ENCODE peak calls at places on chromosomes 5 and 9, in four cellular contexts. C is GM12878, S is H1, U is IMR-90. V is an unnamed sample.

GRCh38 chr9:114166606-114167572 is 11.6 kb downstream of the COL27A1 start:
- DNase-seq in U (no peak), S (no peak), C (no peak), V (no peak)

GRCh38 chr5:159825551-159826051 is 90.7 kb upstream of the ADRA1B start:
- DNase-seq in U (no peak), C (peak), S (no peak), V (no peak)

GRCh38 chr5:31889131-31889561 is 250.2 kb downstream of the PDZD2 start:
- DNase-seq in U (no peak), S (no peak), C (no peak), V (no peak)

GRCh38 chr9:19989213-19989612 is 200.4 kb upstream of the SLC24A2 start:
- DNase-seq in C (no peak), S (no peak), U (no peak), V (no peak)

GRCh38 chr9:87564706-87565335 is 67.2 kb downstream of the DAPK1 start:
- DNase-seq in S (no peak), U (no peak), C (no peak), V (no peak)

GRCh38 chr5:21685536-21685935 is 1167.6 kb downstream of the CDH12 start:
- DNase-seq in S (no peak), U (peak), C (no peak), V (no peak)

GRCh38 chr5:991472-992267 is 16.9 kb upstream of the NKD2 start:
- DNase-seq in U (no peak), S (no peak), C (no peak), V (no peak)

GRCh38 chr9:81430727-81431126 is 258.6 kb downstream of the TLE1 start:
- DNase-seq in S (no peak), C (no peak), U (peak), V (no peak)

GRCh38 chr5:76785493-76785892 is 33.3 kb upstream of the F2RL1 start:
- DNase-seq in C (no peak), S (no peak), U (peak), V (no peak)

GRCh38 chr9:126758916-126759576 is 45.8 kb upstream of the ZBTB43 start:
- DNase-seq in S (no peak), C (no peak), U (no peak), V (no peak)

GRCh38 chr5:149962040-149962439 is 1.5 kb downstream of the SLC26A2 start:
- DNase-seq in C (no peak), S (no peak), U (peak), V (peak)

GRCh38 chr9:98536542-98537173 is 172.1 kb downstream of the GABBR2 start:
- DNase-seq in C (peak), U (no peak), S (peak), V (peak)

GRCh38 chr9:92173318-92173717 is 58.1 kb upstream of the SPTLC1 start:
- DNase-seq in C (peak), U (no peak), S (no peak), V (no peak)

GRCh38 chr5:116576043-116576713 is 1.6 kb upstream of the SEMA6A start:
- DNase-seq in C (no peak), U (peak), S (peak), V (peak)

GRCh38 chr5:40832345-40832744 is 2.7 kb downstream of the RPL37 start:
- DNase-seq in U (peak), S (no peak), C (no peak), V (no peak)

DNA sequence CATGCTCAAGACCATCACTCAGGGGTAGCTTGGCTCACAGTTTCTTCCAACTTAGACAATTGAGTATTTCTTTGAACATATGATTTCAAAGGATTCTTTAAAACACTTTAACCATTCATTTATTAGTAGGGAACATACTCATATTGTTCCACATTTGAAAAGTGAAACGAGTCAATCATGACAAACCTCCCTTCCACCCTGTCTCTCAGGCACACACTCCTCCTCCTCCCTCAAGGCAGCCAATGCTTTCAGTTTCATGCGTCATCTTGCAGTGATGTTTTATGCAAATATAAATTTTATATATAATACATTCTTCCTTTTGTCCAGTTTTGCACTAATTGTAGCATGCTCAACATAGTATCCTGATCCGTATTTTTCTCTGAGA is 126.0 kb upstream of the BOD1 start:
- DNase-seq in U (no peak), C (peak), S (no peak), V (no peak)
- TF ChIP-seq CHD1 in U (no peak), C (no peak), S (no peak), V (no peak)

DNA sequence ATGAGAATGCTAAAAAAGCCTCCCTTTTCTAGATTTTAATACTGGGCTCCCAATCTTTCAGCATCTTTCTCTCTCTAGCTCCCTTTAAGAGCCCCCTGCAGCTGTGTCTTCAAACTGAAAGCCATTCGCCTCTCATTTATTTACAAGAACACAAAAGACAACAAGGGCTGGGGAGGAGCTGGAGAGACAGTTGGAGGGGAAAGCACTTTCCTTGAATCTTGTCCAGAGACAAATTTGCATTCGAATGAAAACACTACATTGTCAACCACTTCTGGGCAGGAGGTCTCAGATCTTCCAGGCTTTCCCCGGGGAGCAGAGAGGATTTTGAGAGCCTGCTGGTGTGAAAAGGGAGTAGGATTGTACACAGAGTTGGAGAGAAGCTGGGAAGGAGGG is 518.3 kb downstream of the CTNND2 start:
- DNase-seq in C (no peak), U (no peak), S (peak), V (no peak)
- TF ChIP-seq CHD1 in C (no peak), U (no peak), S (no peak), V (no peak)

DNA sequence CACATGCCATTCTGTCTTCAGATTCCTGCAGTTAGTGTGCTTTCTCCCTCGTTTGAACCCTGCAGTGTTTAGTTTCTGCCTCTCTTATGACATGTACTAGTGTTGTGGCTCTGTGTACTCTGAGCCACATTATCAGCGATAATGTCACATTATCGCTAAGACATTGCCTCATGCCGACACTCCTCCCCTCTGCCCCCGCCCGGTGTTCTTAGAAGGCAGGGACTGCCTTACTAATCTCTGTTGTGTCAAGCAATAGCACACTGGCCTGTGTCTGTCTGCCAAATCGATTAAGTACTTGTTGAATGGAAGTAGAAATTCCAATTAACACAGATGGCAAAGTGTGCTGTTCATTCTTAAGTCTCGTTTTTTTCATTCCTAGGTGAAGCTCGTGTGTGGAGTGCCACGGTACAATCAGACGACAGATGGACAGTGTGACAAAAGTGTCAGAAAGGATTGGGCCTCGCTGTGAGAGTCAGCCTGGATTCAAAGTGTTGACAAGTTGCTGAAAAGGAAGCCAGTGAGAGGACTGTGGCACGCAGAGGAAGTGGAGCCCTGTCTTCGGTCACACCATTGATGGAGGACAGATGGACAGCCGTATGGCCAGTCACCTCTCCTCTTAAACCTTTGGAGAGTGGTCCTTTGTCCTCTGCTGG is 10.5 kb downstream of the PIK3R1 start:
- DNase-seq in C (no peak), S (no peak), U (no peak), V (no peak)
- TF ChIP-seq CHD1 in C (no peak), S (no peak), U (no peak), V (no peak)

GRCh38 chr5:115181757-115182156 is 12.0 kb upstream of the TRIM36 start:
- DNase-seq in C (no peak), U (no peak), S (no peak), V (no peak)
- TF ChIP-seq CHD1 in C (no peak), U (no peak), S (no peak), V (no peak)

GRCh38 chr5:179221196-179221876 is 123.9 kb downstream of the ADAMTS2 start:
- DNase-seq in S (no peak), U (no peak), C (no peak), V (no peak)
- TF ChIP-seq CHD1 in S (no peak), U (no peak), C (no peak), V (no peak)

GRCh38 chr5:168292783-168293696 is 1.6 kb downstream of the WWC1 start:
- DNase-seq in S (no peak), U (no peak), C (no peak), V (no peak)
- TF ChIP-seq CHD1 in S (no peak), U (no peak), C (no peak), V (no peak)

GRCh38 chr5:125630260-125630659 is 792.9 kb upstream of the GRAMD2B start:
- DNase-seq in S (no peak), U (no peak), C (no peak), V (no peak)
- TF ChIP-seq CHD1 in S (no peak), U (no peak), C (no peak), V (no peak)

GRCh38 chr5:75460947-75461346 is 50.5 kb downstream of the CERT1 start:
- DNase-seq in C (peak), U (no peak), S (no peak), V (no peak)
- TF ChIP-seq CHD1 in C (no peak), U (no peak), S (no peak), V (no peak)